ENCODE peak calls at places on chromosomes 7 and 10, in nine cellular contexts. N is HCT116; A is LHCN-M2; O is stimulated activated CD8-positive, alpha-beta memory T cell treated with anti-CD3 and anti-CD28 coated beads, Interleukin-7, amount 100 ng/mL, for 48 hours; R is LoVo; Y is Caco-2; L is memory B cell; C is AG04449; U is EL. K is an unnamed sample.

GRCh38 chr10:693506-693905 is 4.0 kb upstream of the DIP2C start:
- DNase-seq in C (no peak), Y (no peak), O (no peak), N (no peak), A (no peak), R (peak), L (no peak), U (peak), K (no peak)

GRCh38 chr7:20958474-20958873 is 171.8 kb upstream of the SP8 start:
- DNase-seq in U (no peak), O (no peak), Y (no peak), N (no peak), L (no peak), C (no peak), R (no peak), A (no peak), K (no peak)

GRCh38 chr10:80493482-80494021 is 39.4 kb downstream of the TSPAN14 start:
- DNase-seq in R (no peak), U (no peak), O (no peak), Y (no peak), A (peak), L (no peak), C (peak), N (no peak), K (no peak)

GRCh38 chr10:104273291-104273690 is 4.3 kb downstream of the GSTO2 start:
- DNase-seq in R (no peak), C (no peak), A (no peak), N (no peak), Y (no peak), U (peak), L (no peak), O (no peak), K (no peak)

GRCh38 chr10:68154211-68154497 is 44.9 kb downstream of the MYPN start:
- DNase-seq in O (no peak), U (peak), Y (no peak), N (no peak), C (no peak), A (peak), R (no peak), L (no peak), K (no peak)

GRCh38 chr7:35386816-35387429 is 133.0 kb upstream of the TBX20 start:
- DNase-seq in Y (no peak), C (no peak), R (no peak), O (no peak), N (no peak), A (no peak), L (no peak), U (no peak), K (no peak)

GRCh38 chr10:113259841-113260240 is 293.0 kb upstream of the HABP2 start:
- DNase-seq in R (no peak), C (no peak), U (no peak), L (no peak), A (no peak), Y (no peak), O (no peak), N (no peak), K (no peak)

GRCh38 chr10:17216217-17216900 is 11.7 kb upstream of the VIM start:
- DNase-seq in Y (no peak), A (peak), L (no peak), O (no peak), C (peak), N (peak), U (peak), R (peak), K (no peak)

GRCh38 chr7:39566056-39566921 is at the start of gene YAE1:
- DNase-seq in A (peak), U (peak), L (peak), O (peak), R (peak), C (no peak), Y (peak), N (peak), K (peak)

GRCh38 chr10:98556061-98556460 is 109.3 kb upstream of the HPS1 start:
- DNase-seq in C (no peak), Y (no peak), R (no peak), N (no peak), U (peak), A (no peak), O (no peak), L (no peak), K (no peak)

GRCh38 chr10:120897343-120897742 is 46.2 kb downstream of the WDR11 start:
- DNase-seq in O (no peak), N (no peak), R (no peak), C (no peak), A (no peak), Y (no peak), U (no peak), L (no peak), K (no peak)

GRCh38 chr10:78664929-78665525 is 403.7 kb upstream of the ZMIZ1 start:
- DNase-seq in R (no peak), O (no peak), A (peak), L (no peak), C (no peak), U (peak), Y (no peak), N (peak), K (no peak)

GRCh38 chr10:71074176-71074755 is 138.1 kb upstream of the UNC5B start:
- DNase-seq in C (no peak), L (no peak), N (no peak), Y (peak), R (no peak), U (peak), O (no peak), A (no peak), K (no peak)

GRCh38 chr10:44376504-44377099 is 8.3 kb downstream of the CXCL12 start:
- DNase-seq in Y (no peak), N (no peak), R (no peak), O (no peak), A (peak), C (no peak), U (peak), L (no peak), K (no peak)

GRCh38 chr7:107041097-107041496 is 3.4 kb upstream of the PRKAR2B start:
- DNase-seq in N (no peak), O (no peak), C (no peak), Y (no peak), L (no peak), R (no peak), A (no peak), U (no peak), K (no peak)

GRCh38 chr10:7306147-7306546 is 104.7 kb downstream of the SFMBT2 start:
- DNase-seq in U (no peak), L (peak), Y (no peak), R (no peak), C (no peak), A (no peak), O (no peak), N (no peak), K (no peak)

GRCh38 chr10:3273966-3274365 is 101.4 kb upstream of the PITRM1 start:
- DNase-seq in C (no peak), Y (no peak), O (no peak), U (no peak), N (no peak), R (no peak), L (no peak), A (no peak), K (no peak)

GRCh38 chr7:84914598-84914997 is 272.3 kb downstream of the SEMA3D start:
- DNase-seq in R (no peak), L (no peak), N (peak), U (no peak), Y (no peak), C (no peak), A (peak), O (no peak), K (no peak)

GRCh38 chr7:135330088-135330487 is 96.5 kb downstream of the STRA8 start:
- DNase-seq in A (no peak), L (no peak), N (no peak), U (no peak), Y (no peak), C (no peak), R (no peak), O (no peak), K (no peak)

GRCh38 chr7:30596043-30596641 is 1.5 kb downstream of the GARS1 start:
- DNase-seq in N (no peak), L (no peak), U (peak), O (no peak), A (peak), Y (no peak), R (peak), C (no peak), K (peak)

GRCh38 chr10:79331709-79332108 is 15.6 kb upstream of the PPIF start:
- DNase-seq in L (peak), A (peak), U (peak), N (no peak), R (no peak), O (peak), C (peak), Y (no peak), K (no peak)

GRCh38 chr10:16509996-16510395 is 11.7 kb downstream of the C1QL3 start:
- DNase-seq in N (no peak), O (no peak), Y (no peak), C (no peak), A (peak), U (peak), L (no peak), R (no peak), K (no peak)

GRCh38 chr7:81159402-81159801 is 240.6 kb upstream of the SEMA3C start:
- DNase-seq in Y (no peak), A (peak), R (peak), C (no peak), O (no peak), N (peak), U (peak), L (no peak), K (peak)

GRCh38 chr7:151539055-151539714 is 19.5 kb upstream of the RHEB start:
- DNase-seq in C (no peak), Y (peak), R (no peak), U (peak), L (no peak), A (no peak), N (no peak), O (no peak), K (no peak)

GRCh38 chr7:26187380-26188290 is 12.9 kb downstream of the HNRNPA2B1 start:
- DNase-seq in C (no peak), O (no peak), U (peak), N (no peak), L (no peak), A (no peak), R (peak), Y (no peak), K (no peak)

GRCh38 chr7:6508950-6509349 is 42.3 kb downstream of the GRID2IP start:
- DNase-seq in O (no peak), N (no peak), R (no peak), C (no peak), A (no peak), U (no peak), L (no peak), Y (no peak), K (no peak)

GRCh38 chr7:116230191-116231005 is 20.1 kb downstream of the TES start:
- DNase-seq in C (no peak), A (no peak), R (no peak), L (no peak), U (no peak), O (no peak), N (no peak), Y (no peak), K (no peak)

GRCh38 chr10:118072840-118073239 is 26.1 kb upstream of the RAB11FIP2 start:
- DNase-seq in A (no peak), N (no peak), Y (no peak), R (no peak), O (no peak), L (no peak), U (no peak), C (no peak), K (no peak)

GRCh38 chr10:46557319-46558140 is 1.1 kb upstream of the GPRIN2 start:
- DNase-seq in O (no peak), A (no peak), U (no peak), L (peak), Y (peak), R (no peak), N (no peak), C (no peak), K (no peak)

GRCh38 chr10:20888620-20889337 is 8.3 kb downstream of the NEBL start:
- DNase-seq in Y (no peak), C (no peak), R (no peak), N (no peak), L (no peak), U (no peak), O (no peak), A (peak), K (no peak)

GRCh38 chr7:129613016-129613337 is 1.5 kb downstream of the NRF1 start:
- DNase-seq in R (no peak), C (no peak), L (no peak), Y (no peak), U (no peak), N (no peak), A (no peak), O (no peak), K (no peak)

GRCh38 chr10:133336131-133337078 is at the start of gene CALY:
- DNase-seq in L (peak), A (no peak), R (no peak), U (no peak), C (no peak), Y (peak), N (no peak), O (no peak), K (no peak)

GRCh38 chr10:129680661-129681344 is 213.8 kb downstream of the MGMT start:
- DNase-seq in C (no peak), A (no peak), U (no peak), N (no peak), Y (no peak), L (no peak), R (no peak), O (no peak), K (no peak)

GRCh38 chr10:121926669-121927360 is 1.0 kb downstream of the ATE1 start:
- DNase-seq in Y (no peak), C (no peak), N (no peak), L (no peak), O (no peak), A (peak), R (no peak), U (peak), K (peak)

GRCh38 chr10:131943021-131943814 is 38.5 kb downstream of the BNIP3 start:
- DNase-seq in L (no peak), Y (no peak), U (no peak), A (peak), O (no peak), N (no peak), R (no peak), C (no peak), K (peak)

K was measured in HuH-7.5.